ENCODE peak calls at places on chromosomes 2 and 18, in four cellular contexts. D is mammary epithelial cell, O is HT1080, E is amygdala. L is an unnamed sample.

GRCh38 chr2:160062283-160063005 is at the start of gene PLA2R1:
- DNase-seq in O (peak), E (no peak), D (peak), L (no peak)

GRCh38 chr2:144027593-144027992 is 492.3 kb downstream of the ZEB2 start:
- DNase-seq in E (no peak), D (no peak), O (no peak), L (no peak)

GRCh38 chr2:46989491-46990230 is 74.1 kb upstream of the MCFD2 start:
- DNase-seq in D (no peak), O (no peak), E (no peak), L (no peak)

GRCh38 chr2:226273440-226273839 is 526.2 kb downstream of the IRS1 start:
- DNase-seq in D (no peak), O (no peak), E (no peak), L (no peak)

GRCh38 chr2:103788875-103789715 is 1027.3 kb downstream of the TMEM182 start:
- DNase-seq in D (no peak), O (peak), E (peak), L (peak)

GRCh38 chr18:63410792-63411191 is 11.5 kb downstream of the VPS4B start:
- DNase-seq in D (peak), O (peak), E (no peak), L (no peak)

GRCh38 chr2:164816900-164817299 is 24.7 kb downstream of the COBLL1 start:
- DNase-seq in E (no peak), D (no peak), O (no peak), L (no peak)

GRCh38 chr2:143254108-143254507 is 124.9 kb downstream of the ARHGAP15 start:
- DNase-seq in D (no peak), E (no peak), O (no peak), L (no peak)

GRCh38 chr2:118932949-118933348 is 9.0 kb upstream of the MARCO start:
- DNase-seq in E (no peak), D (no peak), O (no peak), L (no peak)

L was measured in Ammon's horn.